ENCODE peak calls at places on chromosome 17, in nine cellular contexts. One of them, this sample, is unnamed.

GRCh38 chr17:77840156-77840555 is 118.3 kb upstream of the TNRC6C start:
- DNase-seq in foreskin fibroblast: no peak
- DNase-seq in cardiac muscle cell: peak; percentile 76
- DNase-seq in stimulated activated naive B cell treated with anti-CD40 and anti-IgM and Interleukin-4, amounts not matched to agents 10 μg/mL and 1 μg/mL and 100 μg/mL, for 72 hours: no peak
- DNase-seq in CD4-positive, alpha-beta T cell: no peak
- DNase-seq in activated T-helper 1 cell treated with anti-CD3 and anti-CD28 coated beads, Interleukin-12 subunit alpha, Interleukin-12 subunit beta, Interleukin-2, Interleukin-4 antibody, amounts not matched to agents 30 ng/mL and 10 ng/mL and 1 ng/mL, durations not matched to agents 14 hours and 24 hours and 36 hours: no peak
- DNase-seq in omental fat pad: no peak
- DNase-seq in left ventricle myocardium inferior: peak; percentile 22
- DNase-seq in NCI-H1092 treated with DMSO at 0.1 percent for 48 hours: no peak
- DNase-seq in this sample: peak; percentile 55

GRCh38 chr17:36443777-36444176 is 42.7 kb upstream of the ZNHIT3 start:
- DNase-seq in foreskin fibroblast: no peak
- DNase-seq in cardiac muscle cell: no peak
- DNase-seq in stimulated activated naive B cell treated with anti-CD40 and anti-IgM and Interleukin-4, amounts not matched to agents 10 μg/mL and 1 μg/mL and 100 μg/mL, for 72 hours: no peak
- DNase-seq in CD4-positive, alpha-beta T cell: no peak
- DNase-seq in activated T-helper 1 cell treated with anti-CD3 and anti-CD28 coated beads, Interleukin-12 subunit alpha, Interleukin-12 subunit beta, Interleukin-2, Interleukin-4 antibody, amounts not matched to agents 30 ng/mL and 10 ng/mL and 1 ng/mL, durations not matched to agents 14 hours and 24 hours and 36 hours: no peak
- DNase-seq in omental fat pad: no peak
- DNase-seq in left ventricle myocardium inferior: no peak
- DNase-seq in NCI-H1092 treated with DMSO at 0.1 percent for 48 hours: no peak
- DNase-seq in this sample: no peak

GRCh38 chr17:4607773-4608187 is 23.5 kb downstream of the SMTNL2 start:
- DNase-seq in foreskin fibroblast: peak; percentile 59
- DNase-seq in cardiac muscle cell: peak; percentile 89
- DNase-seq in stimulated activated naive B cell treated with anti-CD40 and anti-IgM and Interleukin-4, amounts not matched to agents 10 μg/mL and 1 μg/mL and 100 μg/mL, for 72 hours: no peak
- DNase-seq in CD4-positive, alpha-beta T cell: no peak
- DNase-seq in activated T-helper 1 cell treated with anti-CD3 and anti-CD28 coated beads, Interleukin-12 subunit alpha, Interleukin-12 subunit beta, Interleukin-2, Interleukin-4 antibody, amounts not matched to agents 30 ng/mL and 10 ng/mL and 1 ng/mL, durations not matched to agents 14 hours and 24 hours and 36 hours: no peak
- DNase-seq in omental fat pad: peak; percentile 68
- DNase-seq in left ventricle myocardium inferior: peak; percentile 83
- DNase-seq in NCI-H1092 treated with DMSO at 0.1 percent for 48 hours: no peak
- DNase-seq in this sample: peak; percentile 84

GRCh38 chr17:14372905-14373559 is 72.2 kb downstream of the HS3ST3B1 start:
- DNase-seq in foreskin fibroblast: no peak
- DNase-seq in cardiac muscle cell: no peak
- DNase-seq in stimulated activated naive B cell treated with anti-CD40 and anti-IgM and Interleukin-4, amounts not matched to agents 10 μg/mL and 1 μg/mL and 100 μg/mL, for 72 hours: no peak
- DNase-seq in CD4-positive, alpha-beta T cell: no peak
- DNase-seq in activated T-helper 1 cell treated with anti-CD3 and anti-CD28 coated beads, Interleukin-12 subunit alpha, Interleukin-12 subunit beta, Interleukin-2, Interleukin-4 antibody, amounts not matched to agents 30 ng/mL and 10 ng/mL and 1 ng/mL, durations not matched to agents 14 hours and 24 hours and 36 hours: no peak
- DNase-seq in omental fat pad: no peak
- DNase-seq in left ventricle myocardium inferior: no peak
- DNase-seq in NCI-H1092 treated with DMSO at 0.1 percent for 48 hours: no peak
- DNase-seq in this sample: no peak

GRCh38 chr17:64747938-64748540 is 85.9 kb upstream of the SMURF2 start:
- DNase-seq in foreskin fibroblast: no peak
- DNase-seq in cardiac muscle cell: peak; percentile 84
- DNase-seq in stimulated activated naive B cell treated with anti-CD40 and anti-IgM and Interleukin-4, amounts not matched to agents 10 μg/mL and 1 μg/mL and 100 μg/mL, for 72 hours: no peak
- DNase-seq in CD4-positive, alpha-beta T cell: no peak
- DNase-seq in activated T-helper 1 cell treated with anti-CD3 and anti-CD28 coated beads, Interleukin-12 subunit alpha, Interleukin-12 subunit beta, Interleukin-2, Interleukin-4 antibody, amounts not matched to agents 30 ng/mL and 10 ng/mL and 1 ng/mL, durations not matched to agents 14 hours and 24 hours and 36 hours: no peak
- DNase-seq in omental fat pad: no peak
- DNase-seq in left ventricle myocardium inferior: no peak
- DNase-seq in NCI-H1092 treated with DMSO at 0.1 percent for 48 hours: no peak
- DNase-seq in this sample: no peak

GRCh38 chr17:81295678-81296381 is 723 bp upstream of the SLC38A10 start:
- DNase-seq in foreskin fibroblast: no peak
- DNase-seq in cardiac muscle cell: peak; percentile 35
- DNase-seq in stimulated activated naive B cell treated with anti-CD40 and anti-IgM and Interleukin-4, amounts not matched to agents 10 μg/mL and 1 μg/mL and 100 μg/mL, for 72 hours: peak; percentile 41
- DNase-seq in CD4-positive, alpha-beta T cell: peak; percentile 39
- DNase-seq in activated T-helper 1 cell treated with anti-CD3 and anti-CD28 coated beads, Interleukin-12 subunit alpha, Interleukin-12 subunit beta, Interleukin-2, Interleukin-4 antibody, amounts not matched to agents 30 ng/mL and 10 ng/mL and 1 ng/mL, durations not matched to agents 14 hours and 24 hours and 36 hours: peak; percentile 15
- DNase-seq in omental fat pad: no peak
- DNase-seq in left ventricle myocardium inferior: no peak
- DNase-seq in NCI-H1092 treated with DMSO at 0.1 percent for 48 hours: peak; percentile 13
- DNase-seq in this sample: no peak

GRCh38 chr17:8799851-8800212 is 667 bp upstream of the MFSD6L start:
- DNase-seq in foreskin fibroblast: no peak
- DNase-seq in cardiac muscle cell: no peak
- DNase-seq in stimulated activated naive B cell treated with anti-CD40 and anti-IgM and Interleukin-4, amounts not matched to agents 10 μg/mL and 1 μg/mL and 100 μg/mL, for 72 hours: no peak
- DNase-seq in CD4-positive, alpha-beta T cell: no peak
- DNase-seq in activated T-helper 1 cell treated with anti-CD3 and anti-CD28 coated beads, Interleukin-12 subunit alpha, Interleukin-12 subunit beta, Interleukin-2, Interleukin-4 antibody, amounts not matched to agents 30 ng/mL and 10 ng/mL and 1 ng/mL, durations not matched to agents 14 hours and 24 hours and 36 hours: no peak
- DNase-seq in omental fat pad: no peak
- DNase-seq in left ventricle myocardium inferior: no peak
- DNase-seq in NCI-H1092 treated with DMSO at 0.1 percent for 48 hours: no peak
- DNase-seq in this sample: no peak

GRCh38 chr17:47276868-47277267 is 23.2 kb downstream of the ITGB3 start:
- DNase-seq in foreskin fibroblast: peak; percentile 87
- DNase-seq in cardiac muscle cell: peak; percentile 84
- DNase-seq in stimulated activated naive B cell treated with anti-CD40 and anti-IgM and Interleukin-4, amounts not matched to agents 10 μg/mL and 1 μg/mL and 100 μg/mL, for 72 hours: no peak
- DNase-seq in CD4-positive, alpha-beta T cell: no peak
- DNase-seq in activated T-helper 1 cell treated with anti-CD3 and anti-CD28 coated beads, Interleukin-12 subunit alpha, Interleukin-12 subunit beta, Interleukin-2, Interleukin-4 antibody, amounts not matched to agents 30 ng/mL and 10 ng/mL and 1 ng/mL, durations not matched to agents 14 hours and 24 hours and 36 hours: no peak
- DNase-seq in omental fat pad: no peak
- DNase-seq in left ventricle myocardium inferior: peak; percentile 73
- DNase-seq in NCI-H1092 treated with DMSO at 0.1 percent for 48 hours: peak; percentile 53
- DNase-seq in this sample: peak; percentile 83

GRCh38 chr17:67994827-67995567 is 1.3 kb downstream of the C17orf58 start:
- DNase-seq in foreskin fibroblast: peak; percentile 87
- DNase-seq in cardiac muscle cell: peak; percentile 71
- DNase-seq in stimulated activated naive B cell treated with anti-CD40 and anti-IgM and Interleukin-4, amounts not matched to agents 10 μg/mL and 1 μg/mL and 100 μg/mL, for 72 hours: no peak
- DNase-seq in CD4-positive, alpha-beta T cell: no peak
- DNase-seq in activated T-helper 1 cell treated with anti-CD3 and anti-CD28 coated beads, Interleukin-12 subunit alpha, Interleukin-12 subunit beta, Interleukin-2, Interleukin-4 antibody, amounts not matched to agents 30 ng/mL and 10 ng/mL and 1 ng/mL, durations not matched to agents 14 hours and 24 hours and 36 hours: no peak
- DNase-seq in omental fat pad: no peak
- DNase-seq in left ventricle myocardium inferior: no peak
- DNase-seq in NCI-H1092 treated with DMSO at 0.1 percent for 48 hours: peak; percentile 60
- DNase-seq in this sample: no peak

GRCh38 chr17:17545031-17545820 is 46.3 kb downstream of the PEMT start:
- DNase-seq in foreskin fibroblast: peak; percentile 45
- DNase-seq in cardiac muscle cell: peak; percentile 71
- DNase-seq in stimulated activated naive B cell treated with anti-CD40 and anti-IgM and Interleukin-4, amounts not matched to agents 10 μg/mL and 1 μg/mL and 100 μg/mL, for 72 hours: no peak
- DNase-seq in CD4-positive, alpha-beta T cell: no peak
- DNase-seq in activated T-helper 1 cell treated with anti-CD3 and anti-CD28 coated beads, Interleukin-12 subunit alpha, Interleukin-12 subunit beta, Interleukin-2, Interleukin-4 antibody, amounts not matched to agents 30 ng/mL and 10 ng/mL and 1 ng/mL, durations not matched to agents 14 hours and 24 hours and 36 hours: no peak
- DNase-seq in omental fat pad: no peak
- DNase-seq in left ventricle myocardium inferior: no peak
- DNase-seq in NCI-H1092 treated with DMSO at 0.1 percent for 48 hours: no peak
- DNase-seq in this sample: peak; percentile 68

GRCh38 chr17:3812771-3813170 is 11.8 kb upstream of the ITGAE start:
- DNase-seq in foreskin fibroblast: no peak
- DNase-seq in cardiac muscle cell: no peak
- DNase-seq in stimulated activated naive B cell treated with anti-CD40 and anti-IgM and Interleukin-4, amounts not matched to agents 10 μg/mL and 1 μg/mL and 100 μg/mL, for 72 hours: no peak
- DNase-seq in CD4-positive, alpha-beta T cell: no peak
- DNase-seq in activated T-helper 1 cell treated with anti-CD3 and anti-CD28 coated beads, Interleukin-12 subunit alpha, Interleukin-12 subunit beta, Interleukin-2, Interleukin-4 antibody, amounts not matched to agents 30 ng/mL and 10 ng/mL and 1 ng/mL, durations not matched to agents 14 hours and 24 hours and 36 hours: no peak
- DNase-seq in omental fat pad: no peak
- DNase-seq in left ventricle myocardium inferior: no peak
- DNase-seq in NCI-H1092 treated with DMSO at 0.1 percent for 48 hours: no peak
- DNase-seq in this sample: no peak

GRCh38 chr17:34254146-34254545 is 939 bp upstream of the CCL2 start:
- DNase-seq in foreskin fibroblast: peak; percentile 65
- DNase-seq in cardiac muscle cell: peak; percentile 89
- DNase-seq in stimulated activated naive B cell treated with anti-CD40 and anti-IgM and Interleukin-4, amounts not matched to agents 10 μg/mL and 1 μg/mL and 100 μg/mL, for 72 hours: no peak
- DNase-seq in CD4-positive, alpha-beta T cell: no peak
- DNase-seq in activated T-helper 1 cell treated with anti-CD3 and anti-CD28 coated beads, Interleukin-12 subunit alpha, Interleukin-12 subunit beta, Interleukin-2, Interleukin-4 antibody, amounts not matched to agents 30 ng/mL and 10 ng/mL and 1 ng/mL, durations not matched to agents 14 hours and 24 hours and 36 hours: no peak
- DNase-seq in omental fat pad: no peak
- DNase-seq in left ventricle myocardium inferior: no peak
- DNase-seq in NCI-H1092 treated with DMSO at 0.1 percent for 48 hours: no peak
- DNase-seq in this sample: no peak

GRCh38 chr17:17139972-17140589 is 66.1 kb downstream of the PLD6 start:
- DNase-seq in foreskin fibroblast: no peak
- DNase-seq in cardiac muscle cell: no peak
- DNase-seq in stimulated activated naive B cell treated with anti-CD40 and anti-IgM and Interleukin-4, amounts not matched to agents 10 μg/mL and 1 μg/mL and 100 μg/mL, for 72 hours: no peak
- DNase-seq in CD4-positive, alpha-beta T cell: no peak
- DNase-seq in activated T-helper 1 cell treated with anti-CD3 and anti-CD28 coated beads, Interleukin-12 subunit alpha, Interleukin-12 subunit beta, Interleukin-2, Interleukin-4 antibody, amounts not matched to agents 30 ng/mL and 10 ng/mL and 1 ng/mL, durations not matched to agents 14 hours and 24 hours and 36 hours: no peak
- DNase-seq in omental fat pad: no peak
- DNase-seq in left ventricle myocardium inferior: no peak
- DNase-seq in NCI-H1092 treated with DMSO at 0.1 percent for 48 hours: no peak
- DNase-seq in this sample: no peak

GRCh38 chr17:53722407-53722806 is 100.3 kb upstream of the KIF2B start:
- DNase-seq in foreskin fibroblast: peak; percentile 43
- DNase-seq in cardiac muscle cell: peak; percentile 98
- DNase-seq in stimulated activated naive B cell treated with anti-CD40 and anti-IgM and Interleukin-4, amounts not matched to agents 10 μg/mL and 1 μg/mL and 100 μg/mL, for 72 hours: no peak
- DNase-seq in CD4-positive, alpha-beta T cell: no peak
- DNase-seq in activated T-helper 1 cell treated with anti-CD3 and anti-CD28 coated beads, Interleukin-12 subunit alpha, Interleukin-12 subunit beta, Interleukin-2, Interleukin-4 antibody, amounts not matched to agents 30 ng/mL and 10 ng/mL and 1 ng/mL, durations not matched to agents 14 hours and 24 hours and 36 hours: no peak
- DNase-seq in omental fat pad: no peak
- DNase-seq in left ventricle myocardium inferior: no peak
- DNase-seq in NCI-H1092 treated with DMSO at 0.1 percent for 48 hours: no peak
- DNase-seq in this sample: no peak

GRCh38 chr17:57523926-57524634 is 221.0 kb downstream of the CCDC182 start:
- DNase-seq in foreskin fibroblast: peak; percentile 59
- DNase-seq in cardiac muscle cell: no peak
- DNase-seq in stimulated activated naive B cell treated with anti-CD40 and anti-IgM and Interleukin-4, amounts not matched to agents 10 μg/mL and 1 μg/mL and 100 μg/mL, for 72 hours: no peak
- DNase-seq in CD4-positive, alpha-beta T cell: no peak
- DNase-seq in activated T-helper 1 cell treated with anti-CD3 and anti-CD28 coated beads, Interleukin-12 subunit alpha, Interleukin-12 subunit beta, Interleukin-2, Interleukin-4 antibody, amounts not matched to agents 30 ng/mL and 10 ng/mL and 1 ng/mL, durations not matched to agents 14 hours and 24 hours and 36 hours: no peak
- DNase-seq in omental fat pad: no peak
- DNase-seq in left ventricle myocardium inferior: peak; percentile 73
- DNase-seq in NCI-H1092 treated with DMSO at 0.1 percent for 48 hours: no peak
- DNase-seq in this sample: peak; percentile 77

GRCh38 chr17:45326566-45326965 is 9.7 kb upstream of the MAP3K14 start:
- DNase-seq in foreskin fibroblast: no peak
- DNase-seq in cardiac muscle cell: no peak
- DNase-seq in stimulated activated naive B cell treated with anti-CD40 and anti-IgM and Interleukin-4, amounts not matched to agents 10 μg/mL and 1 μg/mL and 100 μg/mL, for 72 hours: no peak
- DNase-seq in CD4-positive, alpha-beta T cell: no peak
- DNase-seq in activated T-helper 1 cell treated with anti-CD3 and anti-CD28 coated beads, Interleukin-12 subunit alpha, Interleukin-12 subunit beta, Interleukin-2, Interleukin-4 antibody, amounts not matched to agents 30 ng/mL and 10 ng/mL and 1 ng/mL, durations not matched to agents 14 hours and 24 hours and 36 hours: no peak
- DNase-seq in omental fat pad: no peak
- DNase-seq in left ventricle myocardium inferior: no peak
- DNase-seq in NCI-H1092 treated with DMSO at 0.1 percent for 48 hours: no peak
- DNase-seq in this sample: no peak

GRCh38 chr17:80678621-80679020 is 134.0 kb downstream of the RPTOR start:
- DNase-seq in foreskin fibroblast: peak; percentile 15
- DNase-seq in cardiac muscle cell: peak; percentile 56
- DNase-seq in stimulated activated naive B cell treated with anti-CD40 and anti-IgM and Interleukin-4, amounts not matched to agents 10 μg/mL and 1 μg/mL and 100 μg/mL, for 72 hours: no peak
- DNase-seq in CD4-positive, alpha-beta T cell: peak; percentile 9
- DNase-seq in activated T-helper 1 cell treated with anti-CD3 and anti-CD28 coated beads, Interleukin-12 subunit alpha, Interleukin-12 subunit beta, Interleukin-2, Interleukin-4 antibody, amounts not matched to agents 30 ng/mL and 10 ng/mL and 1 ng/mL, durations not matched to agents 14 hours and 24 hours and 36 hours: peak; percentile 39
- DNase-seq in omental fat pad: no peak
- DNase-seq in left ventricle myocardium inferior: no peak
- DNase-seq in NCI-H1092 treated with DMSO at 0.1 percent for 48 hours: no peak
- DNase-seq in this sample: no peak

GRCh38 chr17:65283704-65284103 is 146.5 kb downstream of the RGS9 start:
- DNase-seq in foreskin fibroblast: no peak
- DNase-seq in cardiac muscle cell: no peak
- DNase-seq in stimulated activated naive B cell treated with anti-CD40 and anti-IgM and Interleukin-4, amounts not matched to agents 10 μg/mL and 1 μg/mL and 100 μg/mL, for 72 hours: no peak
- DNase-seq in CD4-positive, alpha-beta T cell: no peak
- DNase-seq in activated T-helper 1 cell treated with anti-CD3 and anti-CD28 coated beads, Interleukin-12 subunit alpha, Interleukin-12 subunit beta, Interleukin-2, Interleukin-4 antibody, amounts not matched to agents 30 ng/mL and 10 ng/mL and 1 ng/mL, durations not matched to agents 14 hours and 24 hours and 36 hours: no peak
- DNase-seq in omental fat pad: no peak
- DNase-seq in left ventricle myocardium inferior: no peak
- DNase-seq in NCI-H1092 treated with DMSO at 0.1 percent for 48 hours: no peak
- DNase-seq in this sample: no peak

GRCh38 chr17:1639549-1639948 is 6.0 kb downstream of the SCARF1 start:
- DNase-seq in foreskin fibroblast: no peak
- DNase-seq in cardiac muscle cell: no peak
- DNase-seq in stimulated activated naive B cell treated with anti-CD40 and anti-IgM and Interleukin-4, amounts not matched to agents 10 μg/mL and 1 μg/mL and 100 μg/mL, for 72 hours: no peak
- DNase-seq in CD4-positive, alpha-beta T cell: no peak
- DNase-seq in activated T-helper 1 cell treated with anti-CD3 and anti-CD28 coated beads, Interleukin-12 subunit alpha, Interleukin-12 subunit beta, Interleukin-2, Interleukin-4 antibody, amounts not matched to agents 30 ng/mL and 10 ng/mL and 1 ng/mL, durations not matched to agents 14 hours and 24 hours and 36 hours: no peak
- DNase-seq in omental fat pad: no peak
- DNase-seq in left ventricle myocardium inferior: no peak
- DNase-seq in NCI-H1092 treated with DMSO at 0.1 percent for 48 hours: no peak
- DNase-seq in this sample: no peak

GRCh38 chr17:45310380-45311324 is 6.2 kb downstream of the MAP3K14 start:
- DNase-seq in foreskin fibroblast: no peak
- DNase-seq in cardiac muscle cell: peak; percentile 50
- DNase-seq in stimulated activated naive B cell treated with anti-CD40 and anti-IgM and Interleukin-4, amounts not matched to agents 10 μg/mL and 1 μg/mL and 100 μg/mL, for 72 hours: no peak
- DNase-seq in CD4-positive, alpha-beta T cell: no peak
- DNase-seq in activated T-helper 1 cell treated with anti-CD3 and anti-CD28 coated beads, Interleukin-12 subunit alpha, Interleukin-12 subunit beta, Interleukin-2, Interleukin-4 antibody, amounts not matched to agents 30 ng/mL and 10 ng/mL and 1 ng/mL, durations not matched to agents 14 hours and 24 hours and 36 hours: no peak
- DNase-seq in omental fat pad: no peak
- DNase-seq in left ventricle myocardium inferior: peak; percentile 51
- DNase-seq in NCI-H1092 treated with DMSO at 0.1 percent for 48 hours: peak; percentile 65
- DNase-seq in this sample: peak; percentile 76

GRCh38 chr17:76735006-76735405 is 2.1 kb downstream of the SRSF2 start:
- DNase-seq in foreskin fibroblast: no peak
- DNase-seq in cardiac muscle cell: peak; percentile 47
- DNase-seq in stimulated activated naive B cell treated with anti-CD40 and anti-IgM and Interleukin-4, amounts not matched to agents 10 μg/mL and 1 μg/mL and 100 μg/mL, for 72 hours: no peak
- DNase-seq in CD4-positive, alpha-beta T cell: no peak
- DNase-seq in activated T-helper 1 cell treated with anti-CD3 and anti-CD28 coated beads, Interleukin-12 subunit alpha, Interleukin-12 subunit beta, Interleukin-2, Interleukin-4 antibody, amounts not matched to agents 30 ng/mL and 10 ng/mL and 1 ng/mL, durations not matched to agents 14 hours and 24 hours and 36 hours: no peak
- DNase-seq in omental fat pad: no peak
- DNase-seq in left ventricle myocardium inferior: no peak
- DNase-seq in NCI-H1092 treated with DMSO at 0.1 percent for 48 hours: no peak
- DNase-seq in this sample: no peak

GRCh38 chr17:79124513-79125209 is 50.0 kb downstream of the ENGASE start:
- DNase-seq in foreskin fibroblast: no peak
- DNase-seq in cardiac muscle cell: no peak
- DNase-seq in stimulated activated naive B cell treated with anti-CD40 and anti-IgM and Interleukin-4, amounts not matched to agents 10 μg/mL and 1 μg/mL and 100 μg/mL, for 72 hours: no peak
- DNase-seq in CD4-positive, alpha-beta T cell: no peak
- DNase-seq in activated T-helper 1 cell treated with anti-CD3 and anti-CD28 coated beads, Interleukin-12 subunit alpha, Interleukin-12 subunit beta, Interleukin-2, Interleukin-4 antibody, amounts not matched to agents 30 ng/mL and 10 ng/mL and 1 ng/mL, durations not matched to agents 14 hours and 24 hours and 36 hours: no peak
- DNase-seq in omental fat pad: no peak
- DNase-seq in left ventricle myocardium inferior: no peak
- DNase-seq in NCI-H1092 treated with DMSO at 0.1 percent for 48 hours: no peak
- DNase-seq in this sample: no peak

GRCh38 chr17:19018600-19018950 is 14.0 kb upstream of the FAM83G start:
- DNase-seq in foreskin fibroblast: no peak
- DNase-seq in cardiac muscle cell: no peak
- DNase-seq in stimulated activated naive B cell treated with anti-CD40 and anti-IgM and Interleukin-4, amounts not matched to agents 10 μg/mL and 1 μg/mL and 100 μg/mL, for 72 hours: no peak
- DNase-seq in CD4-positive, alpha-beta T cell: no peak
- DNase-seq in activated T-helper 1 cell treated with anti-CD3 and anti-CD28 coated beads, Interleukin-12 subunit alpha, Interleukin-12 subunit beta, Interleukin-2, Interleukin-4 antibody, amounts not matched to agents 30 ng/mL and 10 ng/mL and 1 ng/mL, durations not matched to agents 14 hours and 24 hours and 36 hours: no peak
- DNase-seq in omental fat pad: no peak
- DNase-seq in left ventricle myocardium inferior: no peak
- DNase-seq in NCI-H1092 treated with DMSO at 0.1 percent for 48 hours: no peak
- DNase-seq in this sample: peak; percentile 23